ENCODE peak calls at places on chromosomes 2 and 18, in six cellular contexts. One of them, this sample, is unnamed.

GRCh38 chr18:44938396-44939036 is 257.8 kb downstream of the SETBP1 start:
- DNase-seq in mesenchymal stem cell: no peak
- DNase-seq in IMR-90: no peak
- DNase-seq in H9: no peak
- DNase-seq in H1: no peak
- DNase-seq in neuronal stem cell: no peak
- DNase-seq in this sample: no peak

GRCh38 chr2:72548081-72548764 is 277.6 kb downstream of the EXOC6B start:
- DNase-seq in IMR-90: no peak
- DNase-seq in neuronal stem cell: no peak
- DNase-seq in mesenchymal stem cell: no peak
- DNase-seq in H1: no peak
- DNase-seq in H9: no peak
- DNase-seq in this sample: no peak

GRCh38 chr18:62745089-62745751 is 29.9 kb downstream of the PHLPP1 start:
- DNase-seq in IMR-90: no peak
- DNase-seq in neuronal stem cell: no peak
- DNase-seq in mesenchymal stem cell: no peak
- DNase-seq in H9: no peak
- DNase-seq in H1: no peak
- DNase-seq in this sample: peak

GRCh38 chr18:25351280-25351772 is 640 bp downstream of the ZNF521 start:
- DNase-seq in H1: no peak
- DNase-seq in IMR-90: peak
- DNase-seq in neuronal stem cell: peak
- DNase-seq in H9: no peak
- DNase-seq in mesenchymal stem cell: peak
- DNase-seq in this sample: no peak

GRCh38 chr2:118246726-118247125 is 158.5 kb downstream of the INSIG2 start:
- DNase-seq in neuronal stem cell: no peak
- DNase-seq in H1: no peak
- DNase-seq in H9: no peak
- DNase-seq in mesenchymal stem cell: no peak
- DNase-seq in IMR-90: no peak
- DNase-seq in this sample: no peak

GRCh38 chr2:71630110-71630967 is 177.0 kb downstream of the DYSF start:
- DNase-seq in IMR-90: no peak
- DNase-seq in neuronal stem cell: no peak
- DNase-seq in mesenchymal stem cell: no peak
- DNase-seq in H1: no peak
- DNase-seq in H9: no peak
- DNase-seq in this sample: no peak

GRCh38 chr2:239916205-239917127 is 108.7 kb downstream of the NDUFA10 start:
- DNase-seq in IMR-90: no peak
- DNase-seq in H9: peak
- DNase-seq in mesenchymal stem cell: no peak
- DNase-seq in H1: peak
- DNase-seq in neuronal stem cell: no peak
- DNase-seq in this sample: no peak

GRCh38 chr2:149894760-149895159 is 307.2 kb upstream of the MMADHC start:
- DNase-seq in neuronal stem cell: no peak
- DNase-seq in IMR-90: peak
- DNase-seq in H9: no peak
- DNase-seq in mesenchymal stem cell: peak
- DNase-seq in H1: no peak
- DNase-seq in this sample: peak

GRCh38 chr2:239763433-239764097 is 261.6 kb downstream of the NDUFA10 start:
- DNase-seq in H9: peak
- DNase-seq in H1: no peak
- DNase-seq in IMR-90: no peak
- DNase-seq in neuronal stem cell: no peak
- DNase-seq in mesenchymal stem cell: no peak
- DNase-seq in this sample: no peak

GRCh38 chr2:173830169-173830568 is 135.0 kb downstream of the SP3 start:
- DNase-seq in H9: no peak
- DNase-seq in IMR-90: no peak
- DNase-seq in H1: no peak
- DNase-seq in mesenchymal stem cell: no peak
- DNase-seq in neuronal stem cell: no peak
- DNase-seq in this sample: no peak

GRCh38 chr2:216989335-216990129 is 129.7 kb upstream of the TNP1 start:
- DNase-seq in mesenchymal stem cell: no peak
- DNase-seq in neuronal stem cell: no peak
- DNase-seq in H1: no peak
- DNase-seq in H9: no peak
- DNase-seq in IMR-90: peak
- DNase-seq in this sample: no peak

GRCh38 chr2:231181848-231182247 is 16.6 kb upstream of the ARMC9 start:
- DNase-seq in H1: no peak
- DNase-seq in H9: no peak
- DNase-seq in neuronal stem cell: no peak
- DNase-seq in mesenchymal stem cell: peak
- DNase-seq in IMR-90: peak
- DNase-seq in this sample: peak

GRCh38 chr2:213868526-213868925 is 542.3 kb upstream of the VWC2L start:
- DNase-seq in mesenchymal stem cell: no peak
- DNase-seq in H9: no peak
- DNase-seq in neuronal stem cell: no peak
- DNase-seq in H1: no peak
- DNase-seq in IMR-90: no peak
- DNase-seq in this sample: no peak

GRCh38 chr2:36734304-36734703 is 37.8 kb downstream of the VIT start:
- DNase-seq in neuronal stem cell: no peak
- DNase-seq in IMR-90: peak
- DNase-seq in mesenchymal stem cell: peak
- DNase-seq in H1: no peak
- DNase-seq in H9: no peak
- DNase-seq in this sample: peak

GRCh38 chr2:20421988-20422678 is 24.7 kb upstream of the RHOB start:
- DNase-seq in neuronal stem cell: no peak
- DNase-seq in mesenchymal stem cell: peak
- DNase-seq in H1: no peak
- DNase-seq in H9: no peak
- DNase-seq in IMR-90: peak
- DNase-seq in this sample: no peak

GRCh38 chr2:96963316-96963715 is 23.1 kb downstream of the FAM178B start:
- DNase-seq in H9: no peak
- DNase-seq in H1: no peak
- DNase-seq in mesenchymal stem cell: no peak
- DNase-seq in neuronal stem cell: no peak
- DNase-seq in IMR-90: no peak
- DNase-seq in this sample: no peak

GRCh38 chr2:108271691-108272253 is 16.9 kb upstream of the SULT1C2 start:
- DNase-seq in neuronal stem cell: no peak
- DNase-seq in mesenchymal stem cell: peak
- DNase-seq in H1: no peak
- DNase-seq in IMR-90: peak
- DNase-seq in H9: no peak
- DNase-seq in this sample: peak

GRCh38 chr2:1495676-1496393 is 82.6 kb downstream of the TPO start:
- DNase-seq in mesenchymal stem cell: no peak
- DNase-seq in neuronal stem cell: no peak
- DNase-seq in H1: no peak
- DNase-seq in H9: no peak
- DNase-seq in IMR-90: no peak
- DNase-seq in this sample: no peak

GRCh38 chr2:224751996-224752698 is 36.0 kb upstream of the CCDC195 start:
- DNase-seq in mesenchymal stem cell: no peak
- DNase-seq in IMR-90: no peak
- DNase-seq in H1: no peak
- DNase-seq in neuronal stem cell: no peak
- DNase-seq in H9: no peak
- DNase-seq in this sample: no peak

GRCh38 chr2:208285853-208286252 is 19.8 kb downstream of the PIKFYVE start:
- DNase-seq in mesenchymal stem cell: no peak
- DNase-seq in IMR-90: no peak
- DNase-seq in H9: no peak
- DNase-seq in H1: no peak
- DNase-seq in neuronal stem cell: no peak
- DNase-seq in this sample: no peak

GRCh38 chr2:116719841-116720240 is 1094.7 kb upstream of the DDX18 start:
- DNase-seq in H9: no peak
- DNase-seq in H1: no peak
- DNase-seq in mesenchymal stem cell: peak
- DNase-seq in IMR-90: no peak
- DNase-seq in neuronal stem cell: no peak
- DNase-seq in this sample: no peak

GRCh38 chr2:181613241-181613640 is 43.7 kb downstream of the CERKL start:
- DNase-seq in IMR-90: no peak
- DNase-seq in H1: no peak
- DNase-seq in neuronal stem cell: no peak
- DNase-seq in mesenchymal stem cell: no peak
- DNase-seq in H9: no peak
- DNase-seq in this sample: peak

GRCh38 chr2:219230201-219230540 is 565 bp downstream of the ANKZF1 start:
- DNase-seq in IMR-90: peak
- DNase-seq in mesenchymal stem cell: peak
- DNase-seq in neuronal stem cell: no peak
- DNase-seq in H1: peak
- DNase-seq in H9: peak
- DNase-seq in this sample: peak

GRCh38 chr2:13605266-13605665 is 888.5 kb downstream of the TRIB2 start:
- DNase-seq in mesenchymal stem cell: no peak
- DNase-seq in H1: no peak
- DNase-seq in H9: no peak
- DNase-seq in IMR-90: no peak
- DNase-seq in neuronal stem cell: no peak
- DNase-seq in this sample: no peak

GRCh38 chr2:46198164-46198883 is 98.9 kb upstream of the EPAS1 start:
- DNase-seq in neuronal stem cell: no peak
- DNase-seq in mesenchymal stem cell: no peak
- DNase-seq in IMR-90: peak
- DNase-seq in H1: no peak
- DNase-seq in H9: no peak
- DNase-seq in this sample: peak

GRCh38 chr2:41042343-41042742 is 590.5 kb upstream of the SLC8A1 start:
- DNase-seq in H9: no peak
- DNase-seq in H1: no peak
- DNase-seq in neuronal stem cell: no peak
- DNase-seq in IMR-90: no peak
- DNase-seq in mesenchymal stem cell: no peak
- DNase-seq in this sample: peak

GRCh38 chr2:50722828-50723227 is 309.1 kb downstream of the NRXN1 start:
- DNase-seq in IMR-90: no peak
- DNase-seq in mesenchymal stem cell: no peak
- DNase-seq in H9: no peak
- DNase-seq in H1: no peak
- DNase-seq in neuronal stem cell: no peak
- DNase-seq in this sample: no peak

GRCh38 chr2:99819766-99820165 is 322.6 kb downstream of the AFF3 start:
- DNase-seq in H1: no peak
- DNase-seq in neuronal stem cell: no peak
- DNase-seq in IMR-90: no peak
- DNase-seq in H9: peak
- DNase-seq in mesenchymal stem cell: no peak
- DNase-seq in this sample: no peak

GRCh38 chr2:62383843-62384242 is 122.2 kb downstream of the TMEM17 start:
- DNase-seq in H9: no peak
- DNase-seq in IMR-90: peak
- DNase-seq in neuronal stem cell: no peak
- DNase-seq in H1: no peak
- DNase-seq in mesenchymal stem cell: no peak
- DNase-seq in this sample: peak

GRCh38 chr2:200199005-200199404 is 107.5 kb upstream of the SPATS2L start:
- DNase-seq in mesenchymal stem cell: no peak
- DNase-seq in neuronal stem cell: no peak
- DNase-seq in IMR-90: no peak
- DNase-seq in H1: no peak
- DNase-seq in H9: no peak
- DNase-seq in this sample: no peak
- H2BK120ac ChIP-seq in mesenchymal stem cell: no peak
- H2BK120ac ChIP-seq in neuronal stem cell: no peak
- H2BK120ac ChIP-seq in IMR-90: no peak
- H2BK120ac ChIP-seq in H1: peak
- H2BK120ac ChIP-seq in H9: no peak
- H2BK120ac ChIP-seq in this sample: no peak

GRCh38 chr18:37470986-37471385 is 94.6 kb downstream of the CELF4 start:
- DNase-seq in mesenchymal stem cell: no peak
- DNase-seq in IMR-90: no peak
- DNase-seq in neuronal stem cell: no peak
- DNase-seq in H1: no peak
- DNase-seq in H9: no peak
- DNase-seq in this sample: no peak
- H3K14ac ChIP-seq in mesenchymal stem cell: no peak
- H3K14ac ChIP-seq in IMR-90: no peak
- H3K14ac ChIP-seq in neuronal stem cell: no peak
- H3K14ac ChIP-seq in H1: no peak
- H3K14ac ChIP-seq in H9: no peak
- H3K14ac ChIP-seq in this sample: no peak

DNA sequence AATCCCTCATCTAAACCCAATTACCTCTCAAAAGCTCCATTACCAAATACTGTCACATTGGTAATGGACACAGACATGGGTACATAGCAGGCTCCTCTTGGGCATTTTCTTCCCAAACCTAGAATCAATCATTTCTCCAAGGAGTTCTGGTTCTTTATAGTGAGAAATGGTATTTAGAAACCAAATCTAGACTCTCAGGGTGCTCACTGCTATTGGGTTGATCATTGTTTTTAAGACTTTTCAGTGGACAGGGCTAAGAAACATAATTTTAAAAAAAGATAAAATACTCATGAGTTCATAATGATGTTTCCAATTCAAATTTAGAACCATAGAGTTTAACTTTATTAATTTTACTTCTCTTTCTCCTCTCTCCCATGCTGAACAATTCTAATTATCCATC is 9.4 kb upstream of the GLI2 start:
- DNase-seq in mesenchymal stem cell: no peak
- DNase-seq in H1: no peak
- DNase-seq in neuronal stem cell: no peak
- DNase-seq in H9: no peak
- DNase-seq in IMR-90: no peak
- DNase-seq in this sample: no peak
- H2BK120ac ChIP-seq in mesenchymal stem cell: no peak
- H2BK120ac ChIP-seq in H1: no peak
- H2BK120ac ChIP-seq in neuronal stem cell: no peak
- H2BK120ac ChIP-seq in H9: no peak
- H2BK120ac ChIP-seq in IMR-90: no peak
- H2BK120ac ChIP-seq in this sample: no peak

GRCh38 chr2:160042054-160042453 is 20.4 kb downstream of the PLA2R1 start:
- DNase-seq in IMR-90: no peak
- DNase-seq in neuronal stem cell: no peak
- DNase-seq in H1: no peak
- DNase-seq in H9: no peak
- DNase-seq in mesenchymal stem cell: no peak
- DNase-seq in this sample: no peak

GRCh38 chr2:160050147-160050546 is 12.3 kb downstream of the PLA2R1 start:
- DNase-seq in IMR-90: no peak
- DNase-seq in H1: no peak
- DNase-seq in mesenchymal stem cell: no peak
- DNase-seq in H9: no peak
- DNase-seq in neuronal stem cell: no peak
- DNase-seq in this sample: no peak

GRCh38 chr2:160044728-160045127 is 17.7 kb downstream of the PLA2R1 start:
- DNase-seq in neuronal stem cell: no peak
- DNase-seq in H9: peak
- DNase-seq in mesenchymal stem cell: no peak
- DNase-seq in IMR-90: no peak
- DNase-seq in H1: no peak
- DNase-seq in this sample: no peak

GRCh38 chr2:160043265-160043664 is 19.1 kb downstream of the PLA2R1 start:
- DNase-seq in neuronal stem cell: no peak
- DNase-seq in H1: no peak
- DNase-seq in IMR-90: no peak
- DNase-seq in mesenchymal stem cell: no peak
- DNase-seq in H9: no peak
- DNase-seq in this sample: peak

GRCh38 chr2:160045703-160046210 is 16.7 kb downstream of the PLA2R1 start:
- DNase-seq in H1: no peak
- DNase-seq in neuronal stem cell: no peak
- DNase-seq in IMR-90: no peak
- DNase-seq in H9: no peak
- DNase-seq in mesenchymal stem cell: no peak
- DNase-seq in this sample: no peak
- H3K14ac ChIP-seq in H1: no peak
- H3K14ac ChIP-seq in neuronal stem cell: no peak
- H3K14ac ChIP-seq in IMR-90: no peak
- H3K14ac ChIP-seq in H9: no peak
- H3K14ac ChIP-seq in mesenchymal stem cell: no peak
- H3K14ac ChIP-seq in this sample: no peak

This sample was measured in trophoblast cell.